ENCODE peak calls at places on chromosomes 5 and 9, in four cellular contexts. O is H1, M is IMR-90, W is H9. Y is an unnamed sample.

GRCh38 chr5:40832345-40832744 is 2.7 kb downstream of the RPL37 start:
- DNase-seq in O (no peak), M (peak; percentile 30), W (no peak), Y (no peak)

GRCh38 chr5:58921106-58921505 is 338.2 kb downstream of the RAB3C start:
- DNase-seq in O (no peak), M (no peak), W (no peak), Y (no peak)

GRCh38 chr5:15646351-15646750 is 146.4 kb downstream of the FBXL7 start:
- DNase-seq in O (no peak), M (no peak), W (no peak), Y (no peak)

GRCh38 chr9:110969971-110970381 is 68.3 kb downstream of the LPAR1 start:
- DNase-seq in O (no peak), M (peak; percentile 85), W (no peak), Y (no peak)

GRCh38 chr5:42943931-42944631 is 96.0 kb downstream of the ANXA2R start:
- DNase-seq in O (no peak), M (peak; percentile 11), W (peak; percentile 69), Y (peak; percentile 11)

GRCh38 chr5:10567781-10568321 is 4.0 kb downstream of the ANKRD33B start:
- DNase-seq in O (no peak), M (peak; percentile 75), W (no peak), Y (no peak)

GRCh38 chr9:17402309-17402708 is 176.6 kb upstream of the SH3GL2 start:
- DNase-seq in O (no peak), M (peak; percentile 34), W (no peak), Y (peak; percentile 15)

GRCh38 chr5:112576298-112576925 is 157.3 kb upstream of the EPB41L4A start:
- DNase-seq in O (no peak), M (no peak), W (no peak), Y (no peak)

GRCh38 chr5:39566891-39567290 is 142.1 kb upstream of the DAB2 start:
- DNase-seq in O (no peak), M (no peak), W (no peak), Y (no peak)

GRCh38 chr5:168430303-168430702 is 56.0 kb upstream of the RARS1 start:
- DNase-seq in O (no peak), M (no peak), W (no peak), Y (no peak)

GRCh38 chr5:94367900-94368299 is 250.5 kb downstream of the KIAA0825 start:
- DNase-seq in O (no peak), M (no peak), W (no peak), Y (no peak)

GRCh38 chr5:61991426-61991825 is 314.6 kb upstream of the KIF2A start:
- DNase-seq in O (no peak), M (no peak), W (no peak), Y (no peak)
- H3K23ac ChIP-seq in O (no peak overlapping the region), M (no peak overlapping the region), W (no peak overlapping the region), Y (no peak overlapping the region)

DNA sequence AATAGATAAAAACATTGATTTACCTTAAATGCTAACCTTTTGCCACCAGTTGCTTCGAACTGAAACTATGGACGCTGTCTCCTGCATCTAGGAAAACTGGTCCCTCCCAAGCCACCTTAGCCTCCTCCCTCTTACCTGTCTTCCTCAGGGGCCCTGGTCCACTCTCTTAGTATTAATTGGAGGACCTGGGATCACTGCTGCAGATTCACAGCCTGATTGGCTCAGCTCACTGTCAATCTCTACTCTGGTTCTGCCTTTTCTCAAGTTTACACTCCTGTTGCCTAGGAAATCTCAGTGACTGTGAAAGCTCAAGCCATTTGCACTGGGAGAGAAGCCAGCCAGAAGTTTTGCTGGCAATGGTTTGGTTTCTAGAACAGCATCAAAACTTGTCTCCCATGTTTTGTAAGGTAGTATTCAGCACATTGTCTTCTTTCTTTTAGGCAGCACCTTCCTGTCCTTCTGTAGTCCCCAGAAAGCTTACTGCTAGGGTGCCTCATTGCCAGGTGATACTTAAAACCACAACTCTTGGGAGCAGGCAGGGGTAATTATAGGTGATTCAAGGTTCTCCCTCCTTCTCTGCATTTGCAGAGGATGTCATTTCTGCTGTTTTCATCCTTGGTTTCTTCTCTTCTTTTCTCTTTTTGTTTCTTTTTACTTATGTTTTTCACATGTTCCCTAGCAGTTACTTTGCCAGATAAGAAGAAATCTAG is at the start of gene CAPSL:
- DNase-seq in O (peak; percentile 79), M (peak; percentile 70), W (peak; percentile 95), Y (peak; percentile 74)
- H3K23ac ChIP-seq in O (no peak within 1 kb of the TSS), M (no peak within 1 kb of the TSS), W (no peak within 1 kb of the TSS), Y (no peak within 1 kb of the TSS)

DNA sequence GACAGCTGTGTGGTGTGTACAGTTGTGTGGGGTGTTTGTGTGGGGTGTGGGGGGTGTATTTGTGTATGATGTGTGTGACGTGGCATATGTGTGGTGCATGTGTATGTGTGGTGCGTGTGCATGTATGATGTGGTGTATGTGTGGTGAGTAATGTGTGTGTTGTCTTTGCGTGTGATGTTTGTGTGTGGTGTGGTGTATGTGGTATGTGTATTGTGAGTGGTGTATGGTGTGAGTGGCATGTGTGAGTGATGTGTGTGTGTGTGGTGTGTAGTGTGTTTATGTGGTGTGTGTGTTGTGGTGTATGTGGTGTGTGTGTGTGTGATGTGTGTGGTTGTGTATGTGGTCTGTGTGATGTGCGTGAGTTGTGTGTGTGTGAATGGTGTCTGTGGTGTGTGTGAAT is 191.1 kb downstream of the MELK start:
- DNase-seq in O (no peak), M (no peak), W (no peak), Y (no peak)
- H3K23ac ChIP-seq in O (no peak overlapping the region), M (no peak overlapping the region), W (no peak overlapping the region), Y (peak overlapping the region; percentile 1)

GRCh38 chr5:126777974-126778674 is 1.2 kb downstream of the LMNB1 start:
- DNase-seq in O (peak; percentile 91), M (peak; percentile 95), W (peak; percentile 97), Y (peak; percentile 91)
- H3K23ac ChIP-seq in O (no peak overlapping the region), M (peak overlapping the region; percentile 92), W (no peak overlapping the region), Y (peak overlapping the region; percentile 99)

GRCh38 chr5:135541969-135542502 is 6.3 kb upstream of the NEUROG1 start:
- DNase-seq in O (no peak), M (no peak), W (no peak), Y (no peak)
- H3K23ac ChIP-seq in O (no peak overlapping the region), M (no peak overlapping the region), W (no peak overlapping the region), Y (no peak overlapping the region)

GRCh38 chr9:100287186-100287585 is 65.6 kb downstream of the TEX10 start:
- DNase-seq in O (no peak), M (no peak), W (no peak), Y (no peak)
- H3K23ac ChIP-seq in O (no peak overlapping the region), M (no peak overlapping the region), W (no peak overlapping the region), Y (no peak overlapping the region)

Y was measured in neuronal stem cell.